ENCODE peak calls at places on chromosomes 16 and 17, in six cellular contexts. L is stomach, Y is ovary, M is H1, N is mesendoderm, P is prostate gland. X is an unnamed sample. For H3K4me1, the result is how much of the 10 kb centered on the place peaks cover.

GRCh38 chr16:19613834-19614233 is 58.3 kb downstream of the VPS35L start:
- DNase-seq in L (no peak), Y (no peak), M (no peak), N (no peak), P (no peak), X (no peak)

GRCh38 chr16:85620403-85620802 is 7.3 kb downstream of the GSE1 start:
- DNase-seq in L (peak), Y (no peak), M (no peak), N (no peak), P (no peak), X (no peak)

GRCh38 chr16:89925596-89926079 is 2.5 kb downstream of the TUBB3 start:
- DNase-seq in L (no peak), Y (no peak), M (no peak), N (peak), P (no peak), X (no peak)

GRCh38 chr17:13957636-13958035 is 111.7 kb upstream of the COX10 start:
- DNase-seq in L (no peak), Y (no peak), M (no peak), N (no peak), P (no peak), X (no peak)

GRCh38 chr17:33974276-33974675 is 280.8 kb upstream of the CCL2 start:
- DNase-seq in L (no peak), Y (no peak), M (no peak), N (no peak), P (no peak), X (no peak)

GRCh38 chr17:34366051-34366450 is 3.0 kb upstream of the CCL1 start:
- DNase-seq in L (no peak), Y (no peak), M (no peak), N (no peak), P (no peak), X (peak)

GRCh38 chr17:9646556-9646905 is 1.2 kb downstream of the USP43 start:
- DNase-seq in L (no peak), Y (no peak), M (no peak), N (peak), P (no peak), X (no peak)

GRCh38 chr16:14003119-14003570 is 68.0 kb upstream of the MRTFB start:
- DNase-seq in L (no peak), Y (peak), M (peak), N (peak), P (peak), X (peak)

GRCh38 chr16:88651276-88651988 is 579 bp upstream of the CYBA start:
- DNase-seq in L (peak), Y (no peak), M (no peak), N (peak), P (no peak), X (peak)

GRCh38 chr17:62614142-62614541 is 13.3 kb upstream of the MRC2 start:
- DNase-seq in L (no peak), Y (no peak), M (no peak), N (peak), P (no peak), X (no peak)

GRCh38 chr16:61581417-61582046 is 454.7 kb downstream of the CDH8 start:
- DNase-seq in L (no peak), Y (no peak), M (no peak), N (no peak), P (no peak), X (no peak)

GRCh38 chr17:34579979-34580684 is 750 bp downstream of the TMEM132E start:
- DNase-seq in L (no peak), Y (peak), M (peak), N (peak), P (peak), X (peak)

GRCh38 chr16:84548971-84549844 is 44.7 kb upstream of the MEAK7 start:
- DNase-seq in L (no peak), Y (no peak), M (no peak), N (no peak), P (no peak), X (no peak)

GRCh38 chr16:75695708-75696107 is 5.6 kb downstream of the DUXB start:
- DNase-seq in L (no peak), Y (no peak), M (no peak), N (peak), P (no peak), X (no peak)

GRCh38 chr16:11586856-11587642 is at the start of gene LITAF:
- DNase-seq in L (peak), Y (peak), M (peak), N (peak), P (peak), X (peak)

GRCh38 chr16:88451586-88452484 is 1.2 kb upstream of the ZFPM1 start:
- DNase-seq in L (no peak), Y (peak), M (no peak), N (no peak), P (no peak), X (no peak)

GRCh38 chr16:25027281-25027680 is 12.1 kb upstream of the ARHGAP17 start:
- DNase-seq in L (no peak), Y (no peak), M (no peak), N (no peak), P (no peak), X (no peak)

GRCh38 chr17:69908599-69909368 is 166.2 kb upstream of the KCNJ16 start:
- DNase-seq in L (no peak), Y (no peak), M (no peak), N (no peak), P (no peak), X (no peak)

GRCh38 chr17:7591596-7591995 is 1.7 kb upstream of the SOX15 start:
- DNase-seq in L (no peak), Y (no peak), M (no peak), N (no peak), P (no peak), X (no peak)

GRCh38 chr17:47987240-47987835 is 16.4 kb downstream of the CDK5RAP3 start:
- DNase-seq in L (peak), Y (no peak), M (peak), N (peak), P (peak), X (no peak)

GRCh38 chr17:77436481-77436880 is 295.7 kb downstream of the SEC14L1 start:
- DNase-seq in L (no peak), Y (no peak), M (no peak), N (no peak), P (no peak), X (no peak)
- H3K4me1 ChIP-seq in L (half or more), Y (half or more), M (under half), N (under half), P (under half), X (half or more)

GRCh38 chr17:79795795-79796569 is 895 bp downstream of the CBX8 start:
- DNase-seq in L (no peak), Y (peak), M (no peak), N (peak), P (no peak), X (no peak)
- H3K4me1 ChIP-seq in L (half or more), Y (under half), M (under half), N (under half), P (under half), X (under half)

GRCh38 chr17:38459556-38459955 is 31.3 kb downstream of the ARHGAP23 start:
- DNase-seq in L (peak), Y (peak), M (no peak), N (no peak), P (no peak), X (no peak)

GRCh38 chr17:38461683-38462082 is 33.4 kb downstream of the ARHGAP23 start:
- DNase-seq in L (no peak), Y (peak), M (no peak), N (no peak), P (no peak), X (no peak)

GRCh38 chr17:38458521-38458920 is 30.3 kb downstream of the ARHGAP23 start:
- DNase-seq in L (no peak), Y (peak), M (no peak), N (no peak), P (no peak), X (no peak)

GRCh38 chr17:38460716-38461650 is 32.7 kb downstream of the ARHGAP23 start:
- DNase-seq in L (no peak), Y (peak), M (no peak), N (no peak), P (no peak), X (no peak)

GRCh38 chr17:38460082-38460715 is 31.9 kb downstream of the ARHGAP23 start:
- DNase-seq in L (no peak), Y (no peak), M (no peak), N (no peak), P (no peak), X (no peak)
- H3K4me1 ChIP-seq in L (half or more), Y (under half), M (under half), N (under half), P (under half), X (under half)

GRCh38 chr16:87388818-87389134 is 3.4 kb upstream of the MAP1LC3B start:
- DNase-seq in L (no peak), Y (no peak), M (no peak), N (no peak), P (no peak), X (no peak)

GRCh38 chr16:87389245-87389644 is 2.9 kb upstream of the MAP1LC3B start:
- DNase-seq in L (no peak), Y (peak), M (no peak), N (no peak), P (no peak), X (no peak)

GRCh38 chr16:87391950-87392822 is at the start of gene MAP1LC3B:
- DNase-seq in L (peak), Y (peak), M (peak), N (peak), P (peak), X (peak)

GRCh38 chr16:87391324-87391949 is 699 bp upstream of the MAP1LC3B start:
- DNase-seq in L (peak), Y (no peak), M (no peak), N (peak), P (no peak), X (peak)

GRCh38 chr16:87390641-87391323 is 1.4 kb upstream of the MAP1LC3B start:
- DNase-seq in L (no peak), Y (peak), M (no peak), N (no peak), P (no peak), X (no peak)
- H3K4me1 ChIP-seq in L (under half), Y (under half), M (under half), N (under half), P (under half), X (under half)

GRCh38 chr16:21637032-21637968 is 15.1 kb downstream of the IGSF6 start:
- DNase-seq in L (no peak), Y (no peak), M (no peak), N (no peak), P (no peak), X (no peak)
- H3K4me1 ChIP-seq in L (under half), Y (under half), M (under half), N (under half), P (under half), X (under half)